ENCODE peak calls at places on chromosomes 6 and 20, in eight cellular contexts. One of them, this sample, is unnamed.

GRCh38 chr20:33443006-33443511 is 504 bp downstream of the SNTA1 start:
- DNase-seq in mucosa of descending colon: peak
- DNase-seq in AG04450: no peak
- DNase-seq in sigmoid colon: peak
- DNase-seq in tibial nerve: no peak
- DNase-seq in endodermal cell: no peak
- DNase-seq in GM10248: no peak
- DNase-seq in glutamatergic neuron: no peak
- DNase-seq in this sample: no peak

GRCh38 chr20:42906120-42906519 is 283.6 kb downstream of the PTPRT start:
- DNase-seq in GM10248: no peak
- DNase-seq in glutamatergic neuron: no peak
- DNase-seq in mucosa of descending colon: no peak
- DNase-seq in tibial nerve: no peak
- DNase-seq in AG04450: no peak
- DNase-seq in endodermal cell: no peak
- DNase-seq in sigmoid colon: no peak
- DNase-seq in this sample: no peak

GRCh38 chr20:57090590-57091560 is 175.6 kb downstream of the BMP7 start:
- DNase-seq in mucosa of descending colon: no peak
- DNase-seq in tibial nerve: no peak
- DNase-seq in endodermal cell: no peak
- DNase-seq in glutamatergic neuron: no peak
- DNase-seq in AG04450: no peak
- DNase-seq in GM10248: no peak
- DNase-seq in sigmoid colon: no peak
- DNase-seq in this sample: no peak

GRCh38 chr6:118770112-118770788 is 118.9 kb upstream of the CEP85L start:
- DNase-seq in endodermal cell: no peak
- DNase-seq in sigmoid colon: no peak
- DNase-seq in tibial nerve: no peak
- DNase-seq in AG04450: no peak
- DNase-seq in GM10248: no peak
- DNase-seq in mucosa of descending colon: no peak
- DNase-seq in glutamatergic neuron: no peak
- DNase-seq in this sample: no peak

GRCh38 chr6:6515691-6516607 is 72.6 kb upstream of the LY86 start:
- DNase-seq in AG04450: no peak
- DNase-seq in sigmoid colon: no peak
- DNase-seq in tibial nerve: no peak
- DNase-seq in mucosa of descending colon: no peak
- DNase-seq in glutamatergic neuron: no peak
- DNase-seq in endodermal cell: no peak
- DNase-seq in GM10248: no peak
- DNase-seq in this sample: no peak

GRCh38 chr6:70176853-70177550 is 125.9 kb downstream of the COL9A1 start:
- DNase-seq in endodermal cell: no peak
- DNase-seq in glutamatergic neuron: no peak
- DNase-seq in sigmoid colon: no peak
- DNase-seq in mucosa of descending colon: no peak
- DNase-seq in AG04450: no peak
- DNase-seq in GM10248: no peak
- DNase-seq in tibial nerve: no peak
- DNase-seq in this sample: no peak

GRCh38 chr20:37378785-37379598 is 33.1 kb downstream of the SRC start:
- DNase-seq in GM10248: no peak
- DNase-seq in tibial nerve: no peak
- DNase-seq in glutamatergic neuron: no peak
- DNase-seq in AG04450: no peak
- DNase-seq in mucosa of descending colon: peak
- DNase-seq in endodermal cell: peak
- DNase-seq in sigmoid colon: peak
- DNase-seq in this sample: no peak

GRCh38 chr6:13303668-13304017 is 24.7 kb downstream of the TBC1D7 start:
- DNase-seq in endodermal cell: no peak
- DNase-seq in AG04450: peak
- DNase-seq in sigmoid colon: peak
- DNase-seq in mucosa of descending colon: peak
- DNase-seq in GM10248: peak
- DNase-seq in tibial nerve: peak
- DNase-seq in glutamatergic neuron: no peak
- DNase-seq in this sample: peak

GRCh38 chr20:46275091-46275490 is 33.2 kb downstream of the CDH22 start:
- DNase-seq in AG04450: no peak
- DNase-seq in endodermal cell: no peak
- DNase-seq in GM10248: no peak
- DNase-seq in sigmoid colon: no peak
- DNase-seq in tibial nerve: no peak
- DNase-seq in glutamatergic neuron: no peak
- DNase-seq in mucosa of descending colon: no peak
- DNase-seq in this sample: no peak

GRCh38 chr6:130421567-130421966 is 55.8 kb downstream of the TMEM200A start:
- DNase-seq in endodermal cell: no peak
- DNase-seq in glutamatergic neuron: no peak
- DNase-seq in mucosa of descending colon: no peak
- DNase-seq in GM10248: no peak
- DNase-seq in tibial nerve: no peak
- DNase-seq in sigmoid colon: no peak
- DNase-seq in AG04450: peak
- DNase-seq in this sample: no peak

GRCh38 chr20:46013826-46014516 is 5.3 kb downstream of the MMP9 start:
- DNase-seq in GM10248: peak
- DNase-seq in sigmoid colon: no peak
- DNase-seq in tibial nerve: peak
- DNase-seq in glutamatergic neuron: peak
- DNase-seq in mucosa of descending colon: peak
- DNase-seq in endodermal cell: peak
- DNase-seq in AG04450: no peak
- DNase-seq in this sample: peak

GRCh38 chr6:157689875-157690274 is 133.2 kb upstream of the SNX9 start:
- DNase-seq in mucosa of descending colon: no peak
- DNase-seq in endodermal cell: no peak
- DNase-seq in sigmoid colon: peak
- DNase-seq in glutamatergic neuron: no peak
- DNase-seq in AG04450: no peak
- DNase-seq in GM10248: no peak
- DNase-seq in tibial nerve: no peak
- DNase-seq in this sample: no peak

GRCh38 chr6:127547909-127548649 is 28.9 kb upstream of the C6orf58 start:
- DNase-seq in glutamatergic neuron: no peak
- DNase-seq in endodermal cell: no peak
- DNase-seq in GM10248: no peak
- DNase-seq in AG04450: no peak
- DNase-seq in tibial nerve: no peak
- DNase-seq in sigmoid colon: no peak
- DNase-seq in mucosa of descending colon: no peak
- DNase-seq in this sample: peak

GRCh38 chr6:29568021-29568420 is 8.5 kb upstream of the UBD start:
- DNase-seq in tibial nerve: no peak
- DNase-seq in glutamatergic neuron: no peak
- DNase-seq in sigmoid colon: no peak
- DNase-seq in GM10248: no peak
- DNase-seq in endodermal cell: no peak
- DNase-seq in AG04450: no peak
- DNase-seq in mucosa of descending colon: no peak
- DNase-seq in this sample: no peak

GRCh38 chr20:46021361-46022359 is 7.4 kb upstream of the SLC12A5 start:
- DNase-seq in endodermal cell: peak
- DNase-seq in tibial nerve: no peak
- DNase-seq in mucosa of descending colon: peak
- DNase-seq in sigmoid colon: no peak
- DNase-seq in GM10248: peak
- DNase-seq in AG04450: no peak
- DNase-seq in glutamatergic neuron: peak
- DNase-seq in this sample: peak

GRCh38 chr6:5339757-5340156 is 78.4 kb downstream of the FARS2 start:
- DNase-seq in sigmoid colon: no peak
- DNase-seq in mucosa of descending colon: no peak
- DNase-seq in GM10248: no peak
- DNase-seq in glutamatergic neuron: no peak
- DNase-seq in AG04450: no peak
- DNase-seq in endodermal cell: no peak
- DNase-seq in tibial nerve: no peak
- DNase-seq in this sample: no peak

GRCh38 chr6:51129043-51129442 is 310.4 kb downstream of the TFAP2B start:
- DNase-seq in endodermal cell: no peak
- DNase-seq in AG04450: no peak
- DNase-seq in glutamatergic neuron: no peak
- DNase-seq in tibial nerve: no peak
- DNase-seq in sigmoid colon: no peak
- DNase-seq in mucosa of descending colon: no peak
- DNase-seq in GM10248: no peak
- DNase-seq in this sample: no peak

GRCh38 chr6:143136647-143137046 is 76.0 kb downstream of the AIG1 start:
- DNase-seq in endodermal cell: peak
- DNase-seq in glutamatergic neuron: no peak
- DNase-seq in sigmoid colon: no peak
- DNase-seq in AG04450: no peak
- DNase-seq in mucosa of descending colon: no peak
- DNase-seq in GM10248: no peak
- DNase-seq in tibial nerve: no peak
- DNase-seq in this sample: no peak

GRCh38 chr6:72621243-72622093 is at the start of gene KCNQ5:
- DNase-seq in mucosa of descending colon: peak
- DNase-seq in endodermal cell: peak
- DNase-seq in tibial nerve: no peak
- DNase-seq in sigmoid colon: no peak
- DNase-seq in GM10248: peak
- DNase-seq in AG04450: no peak
- DNase-seq in glutamatergic neuron: peak
- DNase-seq in this sample: peak

GRCh38 chr6:32886674-32887383 is 32.8 kb downstream of the PSMB9 start:
- DNase-seq in AG04450: peak
- DNase-seq in GM10248: no peak
- DNase-seq in glutamatergic neuron: no peak
- DNase-seq in sigmoid colon: no peak
- DNase-seq in tibial nerve: peak
- DNase-seq in endodermal cell: no peak
- DNase-seq in mucosa of descending colon: no peak
- DNase-seq in this sample: peak

GRCh38 chr6:20086992-20087391 is 125.3 kb downstream of the MBOAT1 start:
- DNase-seq in sigmoid colon: no peak
- DNase-seq in mucosa of descending colon: no peak
- DNase-seq in AG04450: no peak
- DNase-seq in endodermal cell: no peak
- DNase-seq in glutamatergic neuron: no peak
- DNase-seq in tibial nerve: no peak
- DNase-seq in GM10248: no peak
- DNase-seq in this sample: no peak

GRCh38 chr6:31776961-31777666 is at the start of gene VWA7:
- DNase-seq in mucosa of descending colon: peak
- DNase-seq in glutamatergic neuron: peak
- DNase-seq in GM10248: peak
- DNase-seq in AG04450: no peak
- DNase-seq in sigmoid colon: no peak
- DNase-seq in endodermal cell: peak
- DNase-seq in tibial nerve: no peak
- DNase-seq in this sample: peak

GRCh38 chr20:5843054-5843731 is 93.0 kb downstream of the SHLD1 start:
- DNase-seq in glutamatergic neuron: no peak
- DNase-seq in GM10248: peak
- DNase-seq in mucosa of descending colon: no peak
- DNase-seq in AG04450: no peak
- DNase-seq in endodermal cell: no peak
- DNase-seq in sigmoid colon: no peak
- DNase-seq in tibial nerve: no peak
- DNase-seq in this sample: no peak
- TF ChIP-seq CTCF in glutamatergic neuron: no peak
- TF ChIP-seq CTCF in GM10248: no peak
- TF ChIP-seq CTCF in mucosa of descending colon: no peak
- TF ChIP-seq CTCF in AG04450: no peak
- TF ChIP-seq CTCF in endodermal cell: no peak
- TF ChIP-seq CTCF in sigmoid colon: no peak
- TF ChIP-seq CTCF in tibial nerve: no peak
- TF ChIP-seq CTCF in this sample: no peak

DNA sequence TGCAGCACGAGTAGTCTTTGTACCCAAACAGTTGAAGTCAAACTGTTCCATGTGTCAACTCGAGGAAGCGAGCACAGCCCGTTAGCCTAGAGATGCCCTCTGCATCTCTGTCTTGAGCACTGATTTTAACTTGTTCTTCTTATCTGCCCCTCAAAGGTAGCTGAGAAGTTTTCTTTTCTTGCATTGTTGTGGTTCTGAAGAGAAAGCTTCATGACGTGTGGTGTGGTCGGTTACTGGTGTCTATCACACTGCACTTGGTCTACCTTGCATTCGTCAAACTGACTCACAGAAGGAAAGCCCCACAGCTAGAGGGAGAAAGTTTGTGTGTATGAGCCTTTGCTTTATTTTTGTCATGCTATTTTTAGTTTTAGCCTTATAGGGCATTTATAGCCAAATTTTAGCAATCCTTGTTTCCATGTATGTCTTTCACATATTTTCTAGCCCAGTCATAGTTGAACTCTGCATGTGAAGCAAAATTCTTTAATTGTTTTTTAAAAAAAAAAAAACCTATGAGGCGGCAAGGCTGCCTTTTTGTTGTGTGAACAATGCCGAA is 115.1 kb downstream of the JAG1 start:
- DNase-seq in sigmoid colon: no peak
- DNase-seq in endodermal cell: no peak
- DNase-seq in glutamatergic neuron: no peak
- DNase-seq in tibial nerve: no peak
- DNase-seq in AG04450: peak
- DNase-seq in mucosa of descending colon: no peak
- DNase-seq in GM10248: peak
- DNase-seq in this sample: peak
- TF ChIP-seq CTCF in sigmoid colon: no peak
- TF ChIP-seq CTCF in endodermal cell: no peak
- TF ChIP-seq CTCF in glutamatergic neuron: no peak
- TF ChIP-seq CTCF in tibial nerve: no peak
- TF ChIP-seq CTCF in AG04450: peak
- TF ChIP-seq CTCF in mucosa of descending colon: no peak
- TF ChIP-seq CTCF in GM10248: no peak
- TF ChIP-seq CTCF in this sample: no peak

GRCh38 chr20:12113075-12113467 is 195.4 kb downstream of the BTBD3 start:
- DNase-seq in sigmoid colon: no peak
- DNase-seq in AG04450: no peak
- DNase-seq in mucosa of descending colon: no peak
- DNase-seq in glutamatergic neuron: no peak
- DNase-seq in endodermal cell: no peak
- DNase-seq in tibial nerve: no peak
- DNase-seq in GM10248: no peak
- DNase-seq in this sample: no peak
- TF ChIP-seq CTCF in sigmoid colon: no peak
- TF ChIP-seq CTCF in AG04450: no peak
- TF ChIP-seq CTCF in mucosa of descending colon: no peak
- TF ChIP-seq CTCF in glutamatergic neuron: no peak
- TF ChIP-seq CTCF in endodermal cell: no peak
- TF ChIP-seq CTCF in tibial nerve: no peak
- TF ChIP-seq CTCF in GM10248: no peak
- TF ChIP-seq CTCF in this sample: no peak

DNA sequence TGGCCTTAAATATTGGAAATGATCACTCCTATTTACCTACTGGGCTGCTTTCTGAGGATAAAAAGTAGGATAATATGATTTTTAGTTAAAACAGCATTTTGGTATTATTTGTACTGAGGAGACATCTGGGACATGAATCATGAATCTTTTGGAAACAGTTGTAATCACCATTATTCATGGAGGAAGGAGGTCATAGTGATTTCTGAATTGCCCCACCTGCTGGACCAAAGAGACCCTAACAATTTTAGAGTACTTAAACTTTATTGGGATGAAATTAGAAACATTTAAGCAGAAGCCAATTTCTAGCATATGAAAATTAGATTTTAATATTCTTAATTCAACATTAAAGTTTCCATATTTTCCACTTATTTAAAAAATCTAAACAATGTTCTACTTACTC is 108.4 kb upstream of the SIM1 start:
- DNase-seq in GM10248: no peak
- DNase-seq in mucosa of descending colon: no peak
- DNase-seq in AG04450: no peak
- DNase-seq in tibial nerve: no peak
- DNase-seq in endodermal cell: no peak
- DNase-seq in sigmoid colon: no peak
- DNase-seq in glutamatergic neuron: no peak
- DNase-seq in this sample: peak
- TF ChIP-seq CTCF in GM10248: peak
- TF ChIP-seq CTCF in mucosa of descending colon: no peak
- TF ChIP-seq CTCF in AG04450: peak
- TF ChIP-seq CTCF in tibial nerve: no peak
- TF ChIP-seq CTCF in endodermal cell: peak
- TF ChIP-seq CTCF in sigmoid colon: no peak
- TF ChIP-seq CTCF in glutamatergic neuron: peak
- TF ChIP-seq CTCF in this sample: peak